ENCODE peak calls at places on chromosomes 3 and 15, in six cellular contexts. D is neuronal stem cell; M is NCI-H1092; Q is T-helper 2 cell; Z is HCEC 1CT; G is activated CD4-positive, alpha-beta T cell treated with anti-CD3 and anti-CD28 coated beads for 24 hours. N is an unnamed sample.

GRCh38 chr3:100653731-100654309 is 44.4 kb downstream of the ADGRG7 start:
- DNase-seq in Q (no peak), M (no peak), Z (no peak), G (no peak), D (peak; percentile 24), N (no peak)

GRCh38 chr3:128367726-128368125 is 99.0 kb downstream of the DNAJB8 start:
- DNase-seq in G (no peak), Z (no peak), M (no peak), D (no peak), Q (no peak), N (no peak)

GRCh38 chr3:169618894-169619792 is 44.4 kb downstream of the MECOM start:
- DNase-seq in Q (no peak), D (no peak), Z (no peak), G (no peak), M (no peak), N (no peak)

GRCh38 chr3:13021141-13021933 is 51.9 kb downstream of the IQSEC1 start:
- DNase-seq in G (no peak), M (peak; percentile 62), Z (no peak), Q (no peak), D (no peak), N (no peak)

GRCh38 chr3:107258285-107258684 is 119.0 kb upstream of the CCDC54 start:
- DNase-seq in D (no peak), Z (no peak), M (no peak), G (no peak), Q (no peak), N (no peak)

GRCh38 chr15:38647683-38648082 is 83.1 kb upstream of the RASGRP1 start:
- DNase-seq in Z (peak; percentile 4), D (no peak), M (no peak), Q (no peak), G (no peak), N (peak; percentile 71)

GRCh38 chr15:67997996-67998395 is 56.1 kb upstream of the PIAS1 start:
- DNase-seq in D (no peak), Z (peak; percentile 88), Q (no peak), M (no peak), G (no peak), N (peak; percentile 81)

GRCh38 chr15:77187751-77188464 is 117.0 kb upstream of the TSPAN3 start:
- DNase-seq in D (no peak), Z (peak; percentile 43), M (no peak), Q (no peak), G (no peak), N (no peak)

GRCh38 chr3:190032924-190033323 is 87.8 kb downstream of the P3H2 start:
- DNase-seq in D (no peak), Q (no peak), M (no peak), G (no peak), Z (no peak), N (no peak)

GRCh38 chr15:61184431-61184830 is 44.7 kb downstream of the RORA start:
- DNase-seq in Z (no peak), Q (no peak), M (no peak), G (no peak), D (no peak), N (no peak)

GRCh38 chr3:197495999-197496745 is 59.6 kb downstream of the BDH1 start:
- DNase-seq in Z (no peak), Q (no peak), M (no peak), D (no peak), G (no peak), N (no peak)

GRCh38 chr3:197580253-197580691 is 24.5 kb upstream of the BDH1 start:
- DNase-seq in M (no peak), G (no peak), Z (no peak), D (no peak), Q (no peak), N (no peak)

GRCh38 chr3:112132088-112132487 is 960 bp downstream of the GCSAM start:
- DNase-seq in M (no peak), G (no peak), Q (no peak), D (no peak), Z (no peak), N (no peak)

GRCh38 chr15:72604794-72605193 is 49.7 kb upstream of the GOLGA6B start:
- DNase-seq in M (no peak), Z (peak; percentile 14), D (peak; percentile 40), G (no peak), Q (no peak), N (peak; percentile 13)

GRCh38 chr15:35293353-35294130 is 208.4 kb upstream of the NANOGP8 start:
- DNase-seq in D (no peak), G (no peak), Z (peak; percentile 93), M (no peak), Q (no peak), N (peak; percentile 44)

GRCh38 chr3:155853214-155854146 is 747 bp downstream of the SLC33A1 start:
- DNase-seq in G (no peak), Q (peak; percentile 22), Z (peak; percentile 16), D (peak; percentile 35), M (no peak), N (no peak)

GRCh38 chr15:39942101-39942752 is 8.3 kb downstream of the EIF2AK4 start:
- DNase-seq in Q (no peak), D (no peak), Z (peak; percentile 72), M (no peak), G (no peak), N (no peak)

GRCh38 chr15:71114887-71115566 is at the start of gene THSD4:
- DNase-seq in Q (no peak), D (peak; percentile 77), M (no peak), Z (peak; percentile 72), G (peak; percentile 62), N (peak; percentile 94)

GRCh38 chr3:106376016-106376415 is 507.2 kb upstream of the CBLB start:
- DNase-seq in Z (no peak), M (no peak), G (no peak), Q (no peak), D (no peak), N (no peak)

GRCh38 chr15:42343596-42344232 is 15.6 kb upstream of the CAPN3 start:
- DNase-seq in D (no peak), M (no peak), Q (no peak), G (no peak), Z (no peak), N (no peak)